ENCODE peak calls at places on chromosomes 1 and 21, in nine cellular contexts. Y is RWPE2, U is cardiac fibroblast, A is mesothelial cell of epicardium, I is PC-3, M is MCF 10A, D is AG04450, T is RWPE1, C is fibroblast of the aortic adventitia. X is an unnamed sample.

GRCh38 chr1:193479187-193479586 is 292.8 kb upstream of the B3GALT2 start:
- DNase-seq in T (no peak), C (no peak), Y (no peak), I (no peak), M (no peak), D (no peak), U (no peak), A (no peak), X (no peak)

GRCh38 chr21:27220416-27220815 is 253.5 kb upstream of the ADAMTS5 start:
- DNase-seq in Y (no peak), M (no peak), U (peak; percentile 32), I (no peak), D (no peak), C (peak; percentile 16), T (no peak), A (no peak), X (no peak)

GRCh38 chr1:54274881-54275280 is 74.9 kb downstream of the MRPL37 start:
- DNase-seq in A (no peak), I (no peak), Y (no peak), U (no peak), M (no peak), T (no peak), C (no peak), D (no peak), X (no peak)

GRCh38 chr1:68917456-68917855 is 420.6 kb upstream of the DEPDC1 start:
- DNase-seq in T (no peak), U (no peak), I (no peak), D (no peak), M (no peak), C (peak; percentile 23), Y (no peak), A (no peak), X (no peak)

GRCh38 chr1:51535006-51535592 is 16.0 kb upstream of the EPS15 start:
- DNase-seq in D (peak; percentile 29), Y (no peak), U (peak; percentile 87), C (peak; percentile 91), T (peak; percentile 52), I (peak; percentile 81), A (no peak), M (peak; percentile 65), X (no peak)

GRCh38 chr1:80363689-80364475 is 1357.4 kb upstream of the ADGRL4 start:
- DNase-seq in A (no peak), I (peak; percentile 4), D (no peak), T (no peak), M (no peak), U (peak; percentile 18), C (no peak), Y (no peak), X (no peak)

GRCh38 chr1:57736940-57737339 is 313.1 kb upstream of the DAB1 start:
- DNase-seq in D (no peak), U (no peak), Y (no peak), T (no peak), C (no peak), A (no peak), M (no peak), I (no peak), X (no peak)

GRCh38 chr1:31753623-31754349 is 10.4 kb downstream of the ADGRB2 start:
- DNase-seq in M (peak; percentile 80), U (no peak), Y (no peak), A (no peak), D (no peak), T (peak; percentile 71), C (peak; percentile 57), I (no peak), X (peak; percentile 52)

GRCh38 chr1:6860401-6860800 is 75.1 kb downstream of the CAMTA1 start:
- DNase-seq in A (no peak), C (peak; percentile 64), T (no peak), I (no peak), M (peak; percentile 57), U (peak; percentile 77), D (peak; percentile 23), Y (no peak), X (no peak)

GRCh38 chr1:185368313-185368712 is 51.3 kb upstream of the IVNS1ABP start:
- DNase-seq in D (no peak), U (no peak), I (no peak), C (no peak), M (no peak), Y (no peak), T (no peak), A (no peak), X (no peak)

DNA sequence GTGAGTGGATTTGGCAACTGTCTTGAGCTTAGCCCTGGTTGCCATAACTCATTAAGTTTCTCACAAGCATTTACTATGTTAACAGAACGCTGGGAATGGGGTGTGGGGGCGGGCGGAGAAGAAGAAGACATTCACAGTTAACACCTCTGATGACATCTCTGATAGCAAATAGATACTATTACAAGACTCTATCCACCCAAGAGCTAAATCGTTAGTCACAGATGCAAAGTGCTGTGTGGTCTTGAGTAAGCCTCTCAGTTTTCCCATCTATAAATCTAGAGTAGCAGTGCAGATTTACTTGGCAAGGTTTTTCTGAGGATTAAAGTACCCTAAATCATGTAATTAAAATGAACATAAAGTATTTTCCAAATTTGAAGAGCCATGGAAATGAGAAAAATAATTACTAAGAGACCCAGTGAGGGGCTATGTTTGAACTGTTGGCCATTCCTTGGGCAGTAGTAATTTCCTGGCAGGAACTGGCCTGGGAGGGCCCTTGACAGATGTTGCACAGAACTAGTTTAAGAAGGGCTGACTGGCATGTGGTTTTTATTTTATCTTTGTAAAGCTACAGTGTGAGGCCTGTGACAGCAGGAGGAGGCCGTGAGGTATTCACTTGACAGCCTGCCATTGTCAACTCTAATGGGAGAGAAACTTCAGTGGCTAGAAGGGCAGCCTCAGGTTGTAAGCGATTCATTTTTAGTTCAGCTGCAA is 58.7 kb upstream of the APOBEC4 start:
- DNase-seq in D (no peak), T (no peak), M (no peak), U (peak; percentile 43), Y (no peak), A (no peak), C (peak; percentile 78), I (no peak), X (no peak)
- TF ChIP-seq CTCF in D (no peak), T (no peak), M (no peak), U (no peak), Y (no peak), A (no peak), C (peak; percentile 1), I (no peak), X (no peak)

GRCh38 chr21:44618504-44618903 is 6.6 kb downstream of the KRTAP10-8 start:
- DNase-seq in D (no peak), T (no peak), A (no peak), M (no peak), Y (no peak), U (peak; percentile 30), I (peak; percentile 22), C (peak; percentile 6), X (peak; percentile 29)
- TF ChIP-seq CTCF in D (peak; percentile 12), T (no peak), A (no peak), M (no peak), Y (no peak), U (peak; percentile 29), I (peak; percentile 47), C (peak; percentile 23), X (peak; percentile 17)

DNA sequence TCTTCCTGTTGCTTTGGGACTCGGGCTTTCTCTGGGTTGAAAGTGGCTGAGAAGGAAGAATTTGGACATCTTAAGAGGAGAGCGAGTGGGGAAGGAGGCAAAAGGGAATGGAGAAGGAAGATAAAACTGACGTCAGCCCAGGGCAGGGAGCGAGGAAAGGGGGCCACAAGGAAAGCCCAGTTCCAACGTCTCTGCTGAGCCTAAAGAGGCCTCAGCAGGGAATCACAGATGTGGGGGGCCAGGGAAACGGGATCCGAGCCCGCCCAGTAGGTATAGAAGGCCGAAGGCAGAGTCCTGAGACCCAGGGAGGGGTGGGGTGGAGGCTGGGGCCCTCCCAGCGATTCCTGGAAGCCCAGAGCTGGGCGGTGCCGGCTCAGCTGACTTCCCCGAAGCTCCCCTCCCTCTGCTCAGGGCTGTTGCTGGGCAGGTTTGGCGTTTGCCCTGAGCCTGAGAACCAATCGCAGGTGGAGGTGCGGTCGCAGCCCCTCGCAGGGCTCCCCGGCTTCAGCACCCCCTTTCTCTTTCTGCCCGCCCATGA is 12.7 kb downstream of the ADAMTSL4 start:
- DNase-seq in D (peak; percentile 81), T (peak; percentile 88), A (peak; percentile 88), C (peak; percentile 96), U (peak; percentile 95), I (peak; percentile 91), Y (peak; percentile 94), M (peak; percentile 98), X (peak; percentile 97)
- TF ChIP-seq CTCF in D (no peak), T (no peak), A (no peak), C (no peak), U (no peak), I (no peak), Y (no peak), M (no peak), X (no peak)

GRCh38 chr1:17909634-17910033 is 154.5 kb downstream of the ACTL8 start:
- DNase-seq in M (peak; percentile 42), Y (no peak), I (peak; percentile 41), U (peak; percentile 56), C (peak; percentile 30), T (no peak), D (no peak), A (no peak), X (no peak)
- TF ChIP-seq CTCF in M (peak; percentile 40), Y (peak; percentile 13), I (peak; percentile 39), U (peak; percentile 61), C (peak; percentile 45), T (no peak), D (peak; percentile 40), A (no peak), X (no peak)

GRCh38 chr1:29415861-29416260 is 179.5 kb downstream of the PTPRU start:
- DNase-seq in T (no peak), U (no peak), Y (no peak), A (no peak), M (no peak), C (no peak), I (no peak), D (no peak), X (no peak)

GRCh38 chr1:29413661-29414060 is 177.3 kb downstream of the PTPRU start:
- DNase-seq in M (no peak), C (no peak), D (no peak), T (no peak), U (no peak), A (no peak), I (no peak), Y (no peak), X (no peak)

GRCh38 chr1:29414091-29414490 is 177.8 kb downstream of the PTPRU start:
- DNase-seq in C (no peak), A (no peak), I (no peak), U (no peak), M (no peak), T (no peak), Y (no peak), D (no peak), X (no peak)

GRCh38 chr1:29416267-29416666 is 179.9 kb downstream of the PTPRU start:
- DNase-seq in I (no peak), A (no peak), T (no peak), Y (no peak), C (no peak), U (no peak), D (no peak), M (no peak), X (no peak)

GRCh38 chr1:29415156-29415830 is 179.0 kb downstream of the PTPRU start:
- DNase-seq in C (no peak), I (peak; percentile 51), Y (no peak), D (no peak), U (no peak), A (no peak), T (peak; percentile 40), M (peak; percentile 41), X (no peak)
- TF ChIP-seq CTCF in C (no peak), I (peak; percentile 53), Y (no peak), D (no peak), U (no peak), A (no peak), T (no peak), M (no peak), X (no peak)

X was measured in psoas muscle.